ENCODE peak calls at places on chromosomes 5 and 9, in six cellular contexts. B, Z, I, U, N and Y are unnamed samples.

GRCh38 chr5:160525471-160526261 is 104.0 kb downstream of the PTTG1 start:
- DNase-seq in B (no peak), Z (no peak), I (no peak), U (no peak), N (no peak), Y (no peak)

GRCh38 chr5:100834519-100834918 is 68.6 kb downstream of the ST8SIA4 start:
- DNase-seq in B (no peak), Z (no peak), I (no peak), U (no peak), N (no peak), Y (no peak)

GRCh38 chr9:111038336-111039202 is at the start of gene LPAR1:
- DNase-seq in B (peak), Z (peak), I (peak), U (peak), N (no peak), Y (peak)

GRCh38 chr5:54702470-54702869 is 184.9 kb downstream of the SNX18 start:
- DNase-seq in B (peak), Z (no peak), I (no peak), U (no peak), N (no peak), Y (no peak)

GRCh38 chr5:130871346-130872086 is 293.5 kb downstream of the HINT1 start:
- DNase-seq in B (peak), Z (no peak), I (no peak), U (peak), N (peak), Y (peak)

GRCh38 chr5:20959347-20959746 is 971.3 kb upstream of the CDH18 start:
- DNase-seq in B (no peak), Z (no peak), I (no peak), U (no peak), N (peak), Y (no peak)

GRCh38 chr9:130402243-130402642 is 42.5 kb upstream of the ASS1 start:
- DNase-seq in B (no peak), Z (no peak), I (no peak), U (no peak), N (no peak), Y (no peak)

GRCh38 chr5:56456002-56456401 is 222.9 kb upstream of the ANKRD55 start:
- DNase-seq in B (peak), Z (no peak), I (no peak), U (no peak), N (no peak), Y (no peak)

GRCh38 chr5:61319388-61320146 is 12.5 kb upstream of the ZSWIM6 start:
- DNase-seq in B (no peak), Z (no peak), I (no peak), U (no peak), N (peak), Y (no peak)

GRCh38 chr5:82334856-82335255 is 56.7 kb upstream of the RPS23 start:
- DNase-seq in B (peak), Z (no peak), I (no peak), U (no peak), N (no peak), Y (peak)

GRCh38 chr5:115460476-115460875 is 84.1 kb downstream of the FEM1C start:
- DNase-seq in B (peak), Z (no peak), I (no peak), U (peak), N (no peak), Y (peak)

GRCh38 chr5:114305402-114306207 is 56.3 kb upstream of the KCNN2 start:
- DNase-seq in B (peak), Z (no peak), I (no peak), U (no peak), N (peak), Y (peak)

GRCh38 chr9:131635285-131635684 is 90.0 kb downstream of the PRRT1B start:
- DNase-seq in B (peak), Z (peak), I (peak), U (peak), N (no peak), Y (peak)

GRCh38 chr5:122864400-122864799 is 19.0 kb downstream of the SNX24 start:
- DNase-seq in B (no peak), Z (no peak), I (no peak), U (no peak), N (no peak), Y (no peak)

GRCh38 chr5:108059334-108059733 is 322.6 kb downstream of the FBXL17 start:
- DNase-seq in B (no peak), Z (no peak), I (no peak), U (no peak), N (no peak), Y (no peak)

GRCh38 chr5:79975422-79975821 is 15.6 kb downstream of the MTX3 start:
- DNase-seq in B (no peak), Z (no peak), I (no peak), U (no peak), N (no peak), Y (no peak)
- H3K27ac ChIP-seq in B (peak), Z (no peak), I (no peak), U (peak), N (no peak), Y (no peak)

DNA sequence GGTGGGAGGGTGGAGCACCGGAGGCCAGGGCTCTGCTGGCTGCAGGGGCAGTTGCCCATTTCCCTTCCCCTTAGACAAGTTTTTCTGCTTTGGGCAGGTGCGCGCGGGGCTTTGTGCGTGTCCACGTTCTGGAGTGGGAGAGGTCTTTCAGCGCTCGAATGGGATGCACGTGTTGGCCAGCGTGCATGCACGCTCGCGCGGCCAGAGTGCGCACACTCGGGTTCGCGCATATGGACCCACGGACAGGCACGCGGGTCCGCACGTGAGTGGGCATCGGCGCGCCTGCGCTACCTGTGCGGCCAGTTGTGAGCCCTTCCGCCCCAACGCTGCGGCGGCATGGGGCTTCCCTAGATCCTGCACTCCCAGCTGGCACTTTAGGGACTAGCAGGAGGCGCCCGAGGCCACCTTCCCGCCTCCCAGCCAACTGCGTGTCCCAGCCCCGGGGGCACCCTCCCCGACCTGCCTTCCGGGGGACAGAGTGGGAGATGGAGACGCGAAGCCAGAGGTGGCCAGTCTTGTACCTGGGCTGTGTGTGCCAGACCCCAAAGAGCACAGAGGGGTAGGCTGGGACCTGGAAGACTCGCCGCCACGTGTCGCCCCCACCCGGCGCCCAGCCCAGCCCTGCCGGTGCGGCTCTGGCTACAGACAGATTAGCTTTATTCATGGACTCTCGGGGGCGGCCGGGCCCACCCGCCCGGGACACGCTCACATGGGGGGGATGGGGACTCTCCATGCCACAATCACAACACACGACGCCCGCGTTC is 9.8 kb upstream of the GPRIN1 start:
- DNase-seq in B (no peak), Z (no peak), I (no peak), U (no peak), N (no peak), Y (no peak)
- TF ChIP-seq CTCF in B (no peak), Z (no peak), I (no peak), U (no peak), N (no peak), Y (no peak)

GRCh38 chr5:150616506-150616905 is 24.0 kb upstream of the SYNPO start:
- DNase-seq in B (no peak), Z (no peak), I (no peak), U (no peak), N (no peak), Y (no peak)

GRCh38 chr5:150619359-150620230 is 20.9 kb upstream of the SYNPO start:
- DNase-seq in B (peak), Z (peak), I (peak), U (no peak), N (no peak), Y (no peak)

GRCh38 chr5:150616024-150616470 is 24.4 kb upstream of the SYNPO start:
- DNase-seq in B (no peak), Z (peak), I (no peak), U (no peak), N (no peak), Y (no peak)

GRCh38 chr5:150618588-150619281 is 21.7 kb upstream of the SYNPO start:
- DNase-seq in B (peak), Z (no peak), I (no peak), U (no peak), N (no peak), Y (no peak)

DNA sequence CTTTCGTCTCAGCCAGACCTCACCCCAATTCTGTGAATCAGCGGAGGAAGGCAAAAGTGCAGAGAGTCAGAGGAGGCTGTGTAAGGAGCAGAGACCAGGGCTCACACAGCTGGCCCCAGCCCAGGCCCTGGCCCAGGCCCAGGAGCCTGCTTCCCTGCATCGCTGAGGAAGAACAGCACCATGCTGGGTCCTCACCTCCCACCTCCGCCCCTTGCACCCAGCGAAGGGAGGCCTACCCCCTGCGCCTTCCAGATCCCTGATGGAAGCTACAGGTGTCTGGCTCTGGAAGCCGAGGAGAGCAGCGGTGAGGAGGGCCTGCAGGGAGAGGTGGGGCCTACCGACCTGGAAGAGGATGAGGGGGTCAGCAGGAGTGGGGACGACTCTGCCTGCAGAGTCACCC is 22.3 kb upstream of the SYNPO start:
- DNase-seq in B (no peak), Z (peak), I (no peak), U (no peak), N (no peak), Y (no peak)
- H3K27ac ChIP-seq in B (peak), Z (peak), I (peak), U (no peak), N (no peak), Y (no peak)

GRCh38 chr5:15768936-15769335 is 269.0 kb downstream of the FBXL7 start:
- DNase-seq in B (no peak), Z (no peak), I (no peak), U (no peak), N (no peak), Y (no peak)
- TF ChIP-seq CTCF in B (no peak), Z (no peak), I (no peak), U (no peak), N (no peak), Y (no peak)

GRCh38 chr5:147780924-147781530 is 1.5 kb downstream of the JAKMIP2 start:
- DNase-seq in B (no peak), Z (no peak), I (no peak), U (no peak), N (no peak), Y (no peak)
- H3K27ac ChIP-seq in B (no peak), Z (no peak), I (no peak), U (no peak), N (peak), Y (no peak)

GRCh38 chr5:112951124-112951702 is 25.4 kb upstream of the DCP2 start:
- DNase-seq in B (no peak), Z (no peak), I (no peak), U (no peak), N (no peak), Y (no peak)
- TF ChIP-seq CTCF in B (no peak), Z (no peak), I (no peak), U (no peak), N (no peak), Y (no peak)

GRCh38 chr9:115614931-115615401 is 497.0 kb upstream of the TNC start:
- DNase-seq in B (peak), Z (no peak), I (no peak), U (no peak), N (no peak), Y (peak)

GRCh38 chr9:115616666-115617239 is 498.8 kb upstream of the TNC start:
- DNase-seq in B (no peak), Z (no peak), I (no peak), U (no peak), N (no peak), Y (no peak)

GRCh38 chr9:115615821-115616665 is 498.1 kb upstream of the TNC start:
- DNase-seq in B (peak), Z (no peak), I (no peak), U (no peak), N (no peak), Y (peak)

DNA sequence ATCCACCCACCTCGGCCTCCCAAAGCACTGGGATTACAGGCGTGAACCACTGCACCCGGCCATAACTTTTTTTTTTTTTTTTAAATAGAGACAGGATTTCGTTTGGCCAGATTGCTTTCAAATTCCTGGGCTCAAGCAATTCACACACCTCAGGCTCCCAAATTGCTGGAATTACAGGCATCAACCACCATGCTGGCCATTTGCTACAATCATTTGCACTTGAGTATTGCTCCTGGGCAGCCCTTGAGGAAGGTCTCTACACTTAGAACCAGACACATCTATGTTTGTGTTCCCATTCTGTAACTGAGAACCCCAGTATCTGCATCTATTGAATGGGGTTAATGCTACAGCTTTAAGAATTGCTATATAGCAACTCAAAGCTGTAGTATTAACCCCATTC is 496.4 kb upstream of the TNC start:
- DNase-seq in B (no peak), Z (no peak), I (no peak), U (no peak), N (no peak), Y (no peak)
- H3K27ac ChIP-seq in B (peak), Z (no peak), I (no peak), U (no peak), N (no peak), Y (peak)

DNA sequence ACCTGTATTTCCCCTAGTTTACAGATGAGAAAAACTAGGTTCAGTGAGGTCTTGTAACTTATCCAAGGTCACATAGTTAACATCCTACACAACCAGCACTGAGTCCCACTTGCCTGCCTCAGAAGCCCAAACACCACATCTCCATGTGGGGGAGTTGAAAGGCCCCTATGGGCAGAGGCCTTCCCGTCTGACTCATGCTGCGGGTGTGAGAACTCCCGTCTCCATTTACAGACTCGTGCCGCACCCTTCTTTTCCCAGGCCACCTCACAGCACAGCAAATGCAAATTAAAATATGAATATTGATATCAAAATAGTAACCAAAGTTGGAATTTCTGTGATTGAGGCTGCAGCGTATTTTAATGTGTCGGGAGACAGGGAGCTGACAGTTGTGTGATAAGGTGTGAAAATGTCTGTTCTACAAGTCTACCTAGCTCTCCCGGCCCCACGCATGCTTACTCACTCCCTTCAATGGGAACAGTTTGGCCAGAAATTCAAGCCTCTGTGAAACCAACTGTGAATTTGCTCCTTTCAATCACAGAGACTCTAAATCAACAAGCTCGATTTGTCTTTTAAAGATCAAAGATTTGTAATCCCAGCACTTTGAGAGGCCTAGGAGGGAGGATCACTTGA is 90.1 kb downstream of the CRB2 start:
- DNase-seq in B (peak), Z (no peak), I (peak), U (peak), N (no peak), Y (peak)
- TF ChIP-seq CTCF in B (no peak), Z (no peak), I (no peak), U (no peak), N (no peak), Y (no peak)

GRCh38 chr9:95003694-95004451 is 277.4 kb downstream of the AOPEP start:
- DNase-seq in B (peak), Z (peak), I (no peak), U (no peak), N (peak), Y (peak)

GRCh38 chr9:95004452-95005275 is 278.2 kb downstream of the AOPEP start:
- DNase-seq in B (no peak), Z (peak), I (peak), U (no peak), N (peak), Y (no peak)

GRCh38 chr9:95008151-95008771 is 281.8 kb downstream of the AOPEP start:
- DNase-seq in B (no peak), Z (no peak), I (no peak), U (no peak), N (no peak), Y (no peak)

GRCh38 chr9:95007470-95007869 is 281.0 kb downstream of the AOPEP start:
- DNase-seq in B (no peak), Z (no peak), I (no peak), U (no peak), N (no peak), Y (no peak)

DNA sequence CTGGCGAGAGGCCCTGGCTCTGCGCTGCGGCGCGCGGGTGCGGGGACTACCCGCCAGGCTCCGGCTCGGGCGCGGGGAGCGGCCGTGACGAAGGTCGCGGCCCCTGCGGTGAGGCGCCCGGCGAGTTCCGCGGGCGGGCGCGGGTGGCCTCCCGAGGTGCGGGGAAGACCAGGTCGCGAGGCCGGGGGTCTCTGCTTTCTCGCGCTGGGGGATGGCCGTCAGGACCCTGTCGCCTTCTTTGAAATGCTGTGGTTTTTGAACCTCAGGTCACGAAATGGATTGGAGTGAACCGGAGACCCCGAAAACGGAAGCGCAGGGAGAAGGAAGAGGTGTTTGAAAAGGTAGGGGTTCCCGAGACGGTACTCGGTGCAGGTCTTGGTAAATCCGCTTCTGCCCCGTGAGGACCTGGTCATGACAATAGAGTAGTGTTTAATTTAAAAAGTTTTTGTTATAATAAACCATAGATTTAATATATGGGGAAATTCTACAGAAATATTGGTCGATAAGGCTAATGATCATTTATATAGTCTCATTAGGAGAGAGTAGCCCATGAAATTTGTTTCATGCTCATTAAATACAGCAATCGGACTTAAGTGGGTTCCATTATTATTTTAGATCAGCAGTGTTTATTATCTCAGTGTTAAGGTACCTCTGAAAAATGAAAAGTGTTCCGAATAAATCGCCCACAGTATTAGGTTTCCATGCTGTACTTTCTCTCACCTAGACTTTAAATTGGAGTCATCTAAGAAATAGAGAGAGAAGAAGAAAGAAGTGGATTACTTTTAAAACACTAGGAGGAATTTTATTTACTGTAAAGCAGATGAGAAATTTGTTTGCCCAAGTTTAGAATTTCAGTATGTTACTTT is 279.0 kb downstream of the AOPEP start:
- DNase-seq in B (no peak), Z (peak), I (no peak), U (no peak), N (no peak), Y (no peak)
- H3K27ac ChIP-seq in B (peak), Z (peak), I (peak), U (peak), N (no peak), Y (peak)

DNA sequence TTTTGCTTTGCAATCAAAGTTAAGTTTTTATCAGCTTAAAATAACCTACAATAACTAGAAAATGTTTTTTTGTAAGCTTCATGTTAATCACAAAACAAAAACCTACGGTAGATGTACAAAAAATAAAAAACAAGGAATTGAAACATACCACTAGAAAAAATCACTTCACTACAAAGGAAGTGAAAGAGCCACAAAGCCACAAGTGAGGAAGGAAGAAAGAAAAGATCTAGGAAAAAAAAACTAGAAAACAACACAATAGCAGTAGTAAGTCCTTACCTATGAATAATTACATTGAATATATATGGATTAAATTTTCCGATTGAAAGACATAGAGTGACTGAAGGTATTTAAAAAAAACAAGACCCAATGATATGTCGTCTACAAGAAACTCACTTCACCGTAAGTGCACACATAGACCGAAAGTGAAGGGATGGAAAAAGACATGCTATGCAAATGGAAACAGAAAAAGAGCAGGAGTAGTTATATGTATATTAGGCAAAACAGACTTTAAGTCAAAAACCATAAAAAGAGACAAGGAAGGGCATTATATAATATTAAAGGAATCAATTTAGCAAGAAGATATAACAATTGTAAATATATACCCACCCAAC is 13.4 kb upstream of the ZDHHC21 start:
- DNase-seq in B (no peak), Z (no peak), I (no peak), U (no peak), N (no peak), Y (no peak)
- TF ChIP-seq CTCF in B (no peak), Z (no peak), I (no peak), U (no peak), N (no peak), Y (no peak)